ENCODE peak calls at places on chromosome 22, in five cellular contexts. T is T47D, L is iris pigment epithelial cell, A is cardiac fibroblast, F is NCI-H1105 treated with DMSO at 0.1 percent for 48 hours. X is an unnamed sample.

GRCh38 chr22:19700790-19701419 is 13.4 kb upstream of the SEPTIN5 start:
- DNase-seq in A (no peak), F (no peak), L (no peak), T (no peak), X (no peak)

GRCh38 chr22:32693102-32693501 is 108.4 kb upstream of the TIMP3 start:
- DNase-seq in L (no peak), T (no peak), A (no peak), F (no peak), X (no peak)

GRCh38 chr22:45001653-45002052 is 8.2 kb downstream of the PHF21B start:
- DNase-seq in L (no peak), F (no peak), T (no peak), A (no peak), X (no peak)

GRCh38 chr22:23862103-23862502 is 4.4 kb downstream of the SLC2A11 start:
- DNase-seq in A (peak), F (peak), L (peak), T (peak), X (peak)

GRCh38 chr22:27990451-27990840 is 71.4 kb upstream of the PITPNB start:
- DNase-seq in L (no peak), F (no peak), A (no peak), T (no peak), X (no peak)

GRCh38 chr22:50056214-50056972 is 1.7 kb downstream of the TTLL8 start:
- DNase-seq in F (no peak), L (no peak), T (no peak), A (no peak), X (no peak)

GRCh38 chr22:35334010-35334409 is 34.3 kb downstream of the TOM1 start:
- DNase-seq in L (no peak), T (no peak), A (no peak), F (no peak), X (no peak)

GRCh38 chr22:19174106-19175025 is 4.2 kb downstream of the SLC25A1 start:
- DNase-seq in A (peak), F (no peak), T (peak), L (peak), X (no peak)

GRCh38 chr22:38176170-38176741 is 5.4 kb downstream of the PLA2G6 start:
- DNase-seq in A (peak), F (no peak), T (peak), L (peak), X (no peak)

GRCh38 chr22:46038516-46039430 is 61.8 kb upstream of the WNT7B start:
- DNase-seq in F (no peak), L (no peak), A (no peak), T (no peak), X (no peak)

X was measured in NCI-H748 treated with DMSO at 0.1 percent for 48 hours.